ENCODE peak calls at places on chromosomes 4 and X, in ten cellular contexts. F is coronary artery, S is H7, L is tibial nerve, T is fibroblast of lung, U is lower leg skin, B is psoas muscle, V is K562, Q is mammary epithelial cell, P is left ventricle myocardium inferior. J is an unnamed sample.

GRCh38 chr4:138542191-138542771 is 300.1 kb upstream of the SLC7A11 start:
- DNase-seq in S (no peak), F (no peak), P (no peak), T (no peak), Q (peak; percentile 33), B (no peak), L (no peak), V (no peak), U (no peak), J (peak; percentile 39)

GRCh38 chrX:103453655-103454054 is 65.6 kb downstream of the RAB40A start:
- DNase-seq in L (no peak), Q (peak; percentile 93), T (peak; percentile 97), B (no peak), U (no peak), V (no peak), F (no peak), P (no peak), S (no peak), J (peak; percentile 92)

GRCh38 chrX:65196758-65197371 is 220.6 kb upstream of the ZC4H2 start:
- DNase-seq in U (no peak), S (peak; percentile 53), T (no peak), Q (no peak), V (no peak), B (no peak), F (no peak), L (no peak), P (no peak), J (no peak)

GRCh38 chrX:42616981-42617380 is 161.0 kb downstream of the PPP1R2C start:
- DNase-seq in P (no peak), L (no peak), F (no peak), Q (no peak), B (no peak), V (no peak), U (no peak), T (no peak), S (no peak), J (no peak)

GRCh38 chr4:2330119-2331042 is 68.5 kb upstream of the MXD4 start:
- DNase-seq in V (no peak), U (no peak), F (no peak), T (peak; percentile 92), L (no peak), S (peak; percentile 56), B (no peak), P (no peak), Q (peak; percentile 89), J (peak; percentile 85)

GRCh38 chr4:184370711-184371389 is 103.5 kb downstream of the IRF2 start:
- DNase-seq in Q (no peak), U (no peak), B (no peak), L (no peak), F (no peak), P (no peak), V (no peak), S (no peak), T (peak; percentile 49), J (peak; percentile 41)

GRCh38 chr4:123827511-123827910 is 430.9 kb downstream of the SPRY1 start:
- DNase-seq in T (no peak), U (no peak), S (no peak), Q (no peak), V (no peak), P (no peak), L (no peak), F (no peak), B (no peak), J (no peak)

GRCh38 chr4:47122592-47123291 is 91.4 kb downstream of the GABRB1 start:
- DNase-seq in V (peak; percentile 38), L (peak; percentile 69), B (no peak), U (peak; percentile 47), F (no peak), T (peak; percentile 85), S (peak; percentile 23), Q (peak; percentile 58), P (no peak), J (peak; percentile 11)

GRCh38 chr4:84531689-84532088 is 32.6 kb upstream of the NKX6-1 start:
- DNase-seq in V (no peak), F (no peak), P (no peak), T (no peak), U (no peak), Q (peak; percentile 66), B (no peak), L (no peak), S (no peak), J (no peak)

GRCh38 chr4:123653211-123653610 is 256.6 kb downstream of the SPRY1 start:
- DNase-seq in L (no peak), Q (no peak), P (no peak), V (no peak), U (no peak), F (no peak), S (no peak), T (no peak), B (no peak), J (no peak)

GRCh38 chr4:116180056-116180690 is 905.2 kb downstream of the TRAM1L1 start:
- DNase-seq in U (no peak), Q (peak; percentile 4), P (no peak), T (peak; percentile 0), F (no peak), B (no peak), S (no peak), V (no peak), L (no peak), J (peak; percentile 1)

GRCh38 chrX:113001836-113002235 is 161.2 kb upstream of the AMOT start:
- DNase-seq in S (no peak), T (no peak), B (no peak), V (no peak), U (no peak), P (no peak), L (no peak), Q (no peak), F (no peak), J (no peak)

GRCh38 chrX:11698747-11699146 is 33.0 kb upstream of the ARHGAP6 start:
- DNase-seq in U (no peak), P (no peak), F (no peak), T (peak; percentile 27), V (no peak), Q (no peak), B (no peak), S (no peak), L (no peak), J (no peak)

DNA sequence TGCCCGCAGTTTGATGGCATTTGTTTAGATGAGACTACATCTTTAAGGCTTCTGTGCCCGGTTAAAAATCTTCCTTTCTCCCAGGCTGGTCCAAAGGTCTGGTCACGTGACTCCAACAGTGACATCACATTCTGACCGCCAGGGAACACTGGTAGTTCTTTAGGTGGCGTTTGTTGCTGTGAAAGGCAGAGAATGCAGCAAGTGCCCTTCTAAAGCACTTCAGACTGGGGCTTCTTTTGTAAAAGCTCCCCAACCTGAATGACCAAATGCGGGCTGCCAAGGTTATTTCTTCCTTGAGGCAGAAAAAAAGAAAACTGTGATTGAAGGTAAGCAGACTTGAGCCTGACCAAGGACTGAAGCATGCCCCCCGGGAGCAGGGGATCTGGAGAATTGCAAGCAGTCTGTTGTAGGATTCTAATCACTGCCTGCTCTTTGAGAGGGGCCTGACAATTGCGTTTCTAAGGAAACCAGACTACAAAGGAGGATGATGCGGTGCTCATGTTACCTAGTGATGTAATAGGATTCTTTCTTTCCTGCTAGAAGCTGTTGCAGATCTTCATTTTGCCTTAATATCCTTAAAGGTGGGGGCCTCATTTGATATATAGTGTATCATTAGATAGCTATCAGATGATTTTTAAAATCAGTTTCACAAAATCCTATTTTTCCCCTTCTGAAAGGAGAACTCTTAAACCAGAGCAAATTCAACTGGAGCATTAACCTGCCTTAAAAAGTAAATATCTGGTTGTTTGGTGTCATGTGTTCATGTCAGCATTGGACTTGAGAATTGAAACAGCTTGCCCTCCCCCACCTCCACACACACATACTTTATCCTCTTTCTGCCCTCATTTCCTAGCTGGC is 133.1 kb downstream of the AKAP4 start:
- DNase-seq in V (no peak), U (no peak), B (no peak), T (peak; percentile 40), S (peak; percentile 62), P (no peak), Q (peak; percentile 1), F (no peak), L (no peak), J (peak; percentile 18)
- H3K4me3 ChIP-seq in V (no peak overlapping the region), U (no peak overlapping the region), B (no peak overlapping the region), T (no peak overlapping the region), S (no peak overlapping the region), P (no peak overlapping the region), Q (no peak overlapping the region), F (no peak overlapping the region), L (no peak overlapping the region), J (no peak overlapping the region)

DNA sequence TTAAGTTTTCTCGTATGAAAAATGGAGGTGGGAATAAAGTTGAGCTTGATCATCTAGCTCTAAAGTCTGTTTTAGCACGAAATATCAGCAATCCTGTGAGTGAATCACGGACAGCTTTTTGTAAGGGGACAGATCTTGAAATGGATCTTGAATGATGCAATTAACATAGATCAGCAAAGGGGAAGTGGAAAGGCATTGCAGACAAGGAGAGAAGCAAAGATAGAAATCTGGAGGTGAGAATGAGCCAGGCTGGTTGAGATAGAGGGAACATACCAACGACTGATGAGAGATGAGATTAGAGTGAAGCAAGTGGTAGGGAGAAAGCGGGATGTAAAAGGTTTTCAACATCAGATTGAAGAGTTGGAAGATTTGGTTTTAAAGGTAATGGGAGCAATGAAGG is 4.6 kb upstream of the DGKK start:
- DNase-seq in T (no peak), U (no peak), Q (no peak), V (no peak), B (no peak), P (no peak), S (no peak), F (no peak), L (no peak), J (no peak)
- H3K4me3 ChIP-seq in T (no peak overlapping the region), U (no peak overlapping the region), Q (no peak overlapping the region), V (no peak overlapping the region), B (no peak overlapping the region), P (no peak overlapping the region), S (no peak overlapping the region), F (no peak overlapping the region), L (no peak overlapping the region), J (no peak overlapping the region)

DNA sequence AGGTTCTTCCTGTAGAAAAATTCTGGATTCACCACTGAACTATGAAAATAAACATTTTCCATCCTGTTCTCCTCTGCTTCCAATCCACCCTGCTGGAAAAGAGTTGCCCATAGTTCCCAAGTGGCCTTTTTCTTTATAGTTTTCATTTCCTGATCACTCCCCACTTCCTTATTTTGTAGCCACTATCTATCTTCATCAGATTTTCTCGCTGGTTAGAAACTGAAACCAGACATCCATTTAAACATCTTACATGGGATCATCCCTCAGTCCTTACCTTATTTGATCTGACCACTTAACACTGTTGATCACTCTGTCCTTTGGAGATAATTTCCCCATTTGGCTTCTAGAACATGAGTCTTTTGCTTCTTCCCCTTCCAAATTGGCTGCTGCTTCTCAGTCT is 42.2 kb upstream of the SCOC start:
- DNase-seq in Q (no peak), F (no peak), S (no peak), L (no peak), T (no peak), V (no peak), P (no peak), U (no peak), B (no peak), J (no peak)
- H3K4me3 ChIP-seq in Q (no peak overlapping the region), F (no peak overlapping the region), S (no peak overlapping the region), L (no peak overlapping the region), T (no peak overlapping the region), V (no peak overlapping the region), P (no peak overlapping the region), U (no peak overlapping the region), B (no peak overlapping the region), J (no peak overlapping the region)

DNA sequence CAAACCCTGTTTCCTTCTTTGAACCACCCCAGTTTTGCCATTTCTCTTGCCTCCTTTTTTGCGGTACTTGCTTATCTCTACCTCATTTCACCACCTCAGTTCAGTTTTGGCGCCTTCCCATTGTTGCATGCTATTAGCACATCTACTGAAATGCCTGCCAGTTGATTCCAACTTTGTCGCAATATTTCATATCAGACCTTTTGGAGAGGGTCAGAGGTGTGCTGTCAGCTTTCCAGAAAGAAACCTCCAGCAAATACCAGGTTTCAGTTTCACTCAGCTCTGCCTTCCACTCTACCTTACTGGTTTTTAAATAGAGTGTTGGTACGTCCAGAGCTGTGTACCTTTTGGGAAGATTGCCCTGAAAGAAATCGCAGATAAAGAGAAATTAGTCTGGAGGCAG is 91.9 kb upstream of the CPEB2 start:
- DNase-seq in P (no peak), F (no peak), Q (no peak), B (no peak), T (no peak), V (no peak), U (no peak), L (no peak), S (no peak), J (no peak)
- H3K4me3 ChIP-seq in P (no peak overlapping the region), F (no peak overlapping the region), Q (no peak overlapping the region), B (no peak overlapping the region), T (no peak overlapping the region), V (no peak overlapping the region), U (no peak overlapping the region), L (no peak overlapping the region), S (no peak overlapping the region), J (no peak overlapping the region)

J was measured in foreskin fibroblast.